ENCODE peak calls at places on chromosomes 1 and 21, in five cellular contexts. R is stimulated activated CD8-positive, alpha-beta memory T cell treated with anti-CD3 and anti-CD28 coated beads, Interleukin-7, amount 100 ng/mL, for 1 hour; O is T-helper 2 cell; T is PC-9; Z is NCI-H1694. H is an unnamed sample.
A peak's percentile ranks its signal among the peaks of the same experiment; 100 is the strongest.

GRCh38 chr21:19340303-19340702 is 936.7 kb upstream of the TMPRSS15 start:
- DNase-seq in R (no peak), O (no peak), T (no peak), Z (no peak), H (no peak)

GRCh38 chr1:119467219-119467618 is 39.8 kb upstream of the HSD3B1 start:
- DNase-seq in R (no peak), O (no peak), T (no peak), Z (no peak), H (no peak)

GRCh38 chr1:170704256-170704655 is 40.3 kb downstream of the PRRX1 start:
- DNase-seq in R (no peak), O (no peak), T (no peak), Z (no peak), H (no peak)

GRCh38 chr1:63901094-63901493 is 127.3 kb downstream of the ROR1 start:
- DNase-seq in R (no peak), O (no peak), T (no peak), Z (no peak), H (no peak)

GRCh38 chr1:37919277-37919676 is 27.6 kb downstream of the INPP5B start:
- DNase-seq in R (no peak), O (peak; percentile 20), T (no peak), Z (no peak), H (no peak)

GRCh38 chr1:25695991-25696330 is 79.4 kb downstream of the MAN1C1 start:
- DNase-seq in R (no peak), O (no peak), T (peak; percentile 53), Z (no peak), H (no peak)

GRCh38 chr1:92085727-92086126 is 5.6 kb downstream of the BTBD8 start:
- DNase-seq in R (no peak), O (no peak), T (no peak), Z (no peak), H (no peak)

GRCh38 chr1:102919659-102920058 is 188.7 kb downstream of the COL11A1 start:
- DNase-seq in R (no peak), O (no peak), T (no peak), Z (no peak), H (no peak)

GRCh38 chr1:66352783-66353182 is 181.2 kb upstream of the SGIP1 start:
- DNase-seq in R (no peak), O (no peak), T (no peak), Z (no peak), H (no peak)

GRCh38 chr1:241357366-241358305 is 631 bp upstream of the RGS7 start:
- DNase-seq in R (no peak), O (no peak), T (no peak), Z (no peak), H (no peak)

GRCh38 chr1:10398278-10398733 is 558 bp upstream of the PGD start:
- DNase-seq in R (no peak), O (no peak), T (no peak), Z (no peak), H (no peak)

GRCh38 chr1:235102993-235103411 is 25.6 kb downstream of the TOMM20 start:
- DNase-seq in R (no peak), O (no peak), T (no peak), Z (no peak), H (no peak)

GRCh38 chr1:4219826-4220225 is 319.8 kb upstream of the C1orf174 start:
- DNase-seq in R (no peak), O (no peak), T (no peak), Z (no peak), H (no peak)

GRCh38 chr1:145885738-145886287 is at the start of gene ANKRD35:
- DNase-seq in R (peak; percentile 70), O (peak; percentile 86), T (peak; percentile 71), Z (peak; percentile 71), H (peak; percentile 89)